ENCODE peak calls at places on chromosome 16, in six cellular contexts. F is skeletal muscle cell; T is fibroblast of mammary gland; V is activated effector memory CD4-positive, alpha-beta T cell treated with anti-CD3 and anti-CD28 coated beads, Interleukin-2, amount 50 U/mL, for 16 hours; X is RCC 7860; L is amniotic stem cell. E is an unnamed sample.

GRCh38 chr16:1433263-1433560 is 2.3 kb downstream of the PERCC1 start:
- DNase-seq in T (no peak), F (no peak), V (no peak), X (no peak), L (no peak), E (no peak)

GRCh38 chr16:81106826-81107503 is 10.8 kb upstream of the GCSH start:
- DNase-seq in F (no peak), X (no peak), T (no peak), L (no peak), V (no peak), E (no peak)

GRCh38 chr16:88882358-88883030 is 16.0 kb upstream of the PABPN1L start:
- DNase-seq in L (no peak), F (no peak), T (no peak), V (peak; percentile 67), X (no peak), E (no peak)

GRCh38 chr16:81142864-81143263 is 46.7 kb upstream of the GCSH start:
- DNase-seq in V (no peak), X (no peak), F (no peak), T (no peak), L (no peak), E (no peak)

GRCh38 chr16:82755570-82756282 is 129.0 kb downstream of the CDH13 start:
- DNase-seq in T (no peak), L (no peak), X (no peak), V (no peak), F (no peak), E (no peak)

GRCh38 chr16:1723450-1724147 is 17.6 kb downstream of the MAPK8IP3 start:
- DNase-seq in L (no peak), V (peak; percentile 75), F (no peak), T (peak; percentile 45), X (peak; percentile 12), E (peak; percentile 32)

GRCh38 chr16:68436581-68436980 is 11.7 kb downstream of the SMPD3 start:
- DNase-seq in L (no peak), V (no peak), X (no peak), F (no peak), T (peak; percentile 5), E (no peak)

GRCh38 chr16:83932955-83933673 is 19.9 kb upstream of the OSGIN1 start:
- DNase-seq in F (peak; percentile 78), T (peak; percentile 44), L (no peak), V (no peak), X (no peak), E (no peak)

GRCh38 chr16:82344157-82344556 is 174.1 kb upstream of the MPHOSPH6 start:
- DNase-seq in L (no peak), F (no peak), T (no peak), X (no peak), V (no peak), E (no peak)

GRCh38 chr16:82118749-82119148 is 51.3 kb downstream of the MPHOSPH6 start:
- DNase-seq in F (no peak), L (no peak), T (no peak), V (no peak), X (no peak), E (no peak)

GRCh38 chr16:31451681-31452351 is 7.5 kb upstream of the ARMC5 start:
- DNase-seq in V (peak; percentile 60), X (peak; percentile 46), F (no peak), L (peak; percentile 13), T (peak; percentile 74), E (peak; percentile 80)

GRCh38 chr16:9625122-9625521 is 533.7 kb downstream of the HAPSTR1 start:
- DNase-seq in V (no peak), T (no peak), L (no peak), F (no peak), X (no peak), E (no peak)

GRCh38 chr16:87528690-87529579 is 36.1 kb upstream of the ZCCHC14 start:
- DNase-seq in V (no peak), F (no peak), L (no peak), X (no peak), T (no peak), E (no peak)

GRCh38 chr16:4733747-4734062 is 366 bp downstream of the ANKS3 start:
- DNase-seq in X (no peak), T (no peak), L (no peak), F (no peak), V (no peak), E (peak; percentile 55)

GRCh38 chr16:51816929-51817328 is 665.9 kb upstream of the SALL1 start:
- DNase-seq in T (peak; percentile 19), L (no peak), X (no peak), V (no peak), F (no peak), E (no peak)

GRCh38 chr16:85515830-85516397 is 97.2 kb upstream of the GSE1 start:
- DNase-seq in X (no peak), T (no peak), V (no peak), L (no peak), F (no peak), E (no peak)

GRCh38 chr16:81313731-81314602 is 795 bp upstream of the GAN start:
- DNase-seq in F (no peak), V (no peak), X (no peak), T (no peak), L (no peak), E (no peak)

GRCh38 chr16:85425061-85425662 is 188.0 kb upstream of the GSE1 start:
- DNase-seq in X (no peak), T (no peak), V (peak; percentile 47), F (no peak), L (no peak), E (no peak)

GRCh38 chr16:89168381-89169189 is 3.0 kb upstream of the CDH15 start:
- DNase-seq in V (no peak), F (no peak), X (no peak), L (no peak), T (no peak), E (peak; percentile 7)

GRCh38 chr16:4021070-4021779 is 95.0 kb downstream of the ADCY9 start:
- DNase-seq in F (no peak), L (no peak), T (no peak), X (no peak), V (no peak), E (no peak)

GRCh38 chr16:320206-320605 is 32.3 kb downstream of the AXIN1 start:
- DNase-seq in F (no peak), L (no peak), T (no peak), X (no peak), V (no peak), E (no peak)

GRCh38 chr16:52002021-52002420 is 544.9 kb downstream of the TOX3 start:
- DNase-seq in T (no peak), X (no peak), V (no peak), F (no peak), L (no peak), E (no peak)

GRCh38 chr16:69839798-69840409 is 77.8 kb downstream of the WWP2 start:
- DNase-seq in V (no peak), T (no peak), F (no peak), L (no peak), X (no peak), E (no peak)

GRCh38 chr16:4847774-4848587 is 700 bp downstream of the UBN1 start:
- DNase-seq in T (peak; percentile 85), V (peak; percentile 77), L (peak; percentile 7), X (peak; percentile 39), F (peak; percentile 26), E (no peak)

GRCh38 chr16:12242516-12242915 is 266.0 kb downstream of the SNX29 start:
- DNase-seq in F (no peak), X (no peak), L (no peak), T (no peak), V (no peak), E (no peak)

GRCh38 chr16:12798846-12799245 is 4.8 kb downstream of the CPPED1 start:
- DNase-seq in T (no peak), L (no peak), V (no peak), X (no peak), F (no peak), E (no peak)

GRCh38 chr16:83392743-83393142 is 415.0 kb upstream of the HSBP1 start:
- DNase-seq in X (no peak), L (no peak), V (no peak), F (no peak), T (no peak), E (no peak)